ENCODE peak calls at places on chromosomes 3 and 15, in six cellular contexts. One of them, this sample, is unnamed.

GRCh38 chr3:188082040-188082439 is 71.9 kb upstream of the LPP start:
- DNase-seq in lower lobe of right lung: no peak
- DNase-seq in cerebellar cortex: no peak
- DNase-seq in stimulated activated CD8-positive, alpha-beta memory T cell treated with anti-CD3 and anti-CD28 coated beads, Interleukin-4, amount 100 ng/mL, for 48 hours: no peak
- DNase-seq in AG09309: no peak
- DNase-seq in AG08396: no peak
- DNase-seq in this sample: no peak

GRCh38 chr3:157067114-157067513 is 92.8 kb downstream of the CCNL1 start:
- DNase-seq in AG08396: no peak
- DNase-seq in stimulated activated CD8-positive, alpha-beta memory T cell treated with anti-CD3 and anti-CD28 coated beads, Interleukin-4, amount 100 ng/mL, for 48 hours: no peak
- DNase-seq in lower lobe of right lung: no peak
- DNase-seq in cerebellar cortex: no peak
- DNase-seq in AG09309: no peak
- DNase-seq in this sample: no peak

GRCh38 chr15:38427380-38427779 is 26.5 kb upstream of the FAM98B start:
- DNase-seq in AG08396: no peak
- DNase-seq in stimulated activated CD8-positive, alpha-beta memory T cell treated with anti-CD3 and anti-CD28 coated beads, Interleukin-4, amount 100 ng/mL, for 48 hours: no peak
- DNase-seq in lower lobe of right lung: no peak
- DNase-seq in AG09309: no peak
- DNase-seq in cerebellar cortex: no peak
- DNase-seq in this sample: no peak

GRCh38 chr3:30476373-30477082 is 129.9 kb upstream of the TGFBR2 start:
- DNase-seq in lower lobe of right lung: no peak
- DNase-seq in AG08396: no peak
- DNase-seq in stimulated activated CD8-positive, alpha-beta memory T cell treated with anti-CD3 and anti-CD28 coated beads, Interleukin-4, amount 100 ng/mL, for 48 hours: no peak
- DNase-seq in cerebellar cortex: no peak
- DNase-seq in AG09309: no peak
- DNase-seq in this sample: peak; percentile 2

GRCh38 chr15:60062826-60063225 is 58.7 kb downstream of the FOXB1 start:
- DNase-seq in lower lobe of right lung: no peak
- DNase-seq in cerebellar cortex: no peak
- DNase-seq in stimulated activated CD8-positive, alpha-beta memory T cell treated with anti-CD3 and anti-CD28 coated beads, Interleukin-4, amount 100 ng/mL, for 48 hours: no peak
- DNase-seq in AG09309: no peak
- DNase-seq in AG08396: no peak
- DNase-seq in this sample: no peak

GRCh38 chr3:138768126-138768525 is 66.6 kb downstream of the PIK3CB start:
- DNase-seq in cerebellar cortex: no peak
- DNase-seq in AG09309: no peak
- DNase-seq in AG08396: no peak
- DNase-seq in lower lobe of right lung: no peak
- DNase-seq in stimulated activated CD8-positive, alpha-beta memory T cell treated with anti-CD3 and anti-CD28 coated beads, Interleukin-4, amount 100 ng/mL, for 48 hours: no peak
- DNase-seq in this sample: no peak

GRCh38 chr3:155101398-155101797 is 21.3 kb downstream of the MME start:
- DNase-seq in AG08396: peak; percentile 14
- DNase-seq in lower lobe of right lung: no peak
- DNase-seq in cerebellar cortex: no peak
- DNase-seq in AG09309: peak; percentile 31
- DNase-seq in stimulated activated CD8-positive, alpha-beta memory T cell treated with anti-CD3 and anti-CD28 coated beads, Interleukin-4, amount 100 ng/mL, for 48 hours: no peak
- DNase-seq in this sample: no peak

GRCh38 chr3:13106308-13106970 is 33.2 kb upstream of the IQSEC1 start:
- DNase-seq in AG08396: no peak
- DNase-seq in lower lobe of right lung: peak; percentile 14
- DNase-seq in AG09309: peak; percentile 17
- DNase-seq in stimulated activated CD8-positive, alpha-beta memory T cell treated with anti-CD3 and anti-CD28 coated beads, Interleukin-4, amount 100 ng/mL, for 48 hours: no peak
- DNase-seq in cerebellar cortex: no peak
- DNase-seq in this sample: no peak

GRCh38 chr3:158532099-158532734 is 38.8 kb upstream of the MLF1 start:
- DNase-seq in AG08396: peak; percentile 20
- DNase-seq in cerebellar cortex: peak; percentile 45
- DNase-seq in stimulated activated CD8-positive, alpha-beta memory T cell treated with anti-CD3 and anti-CD28 coated beads, Interleukin-4, amount 100 ng/mL, for 48 hours: no peak
- DNase-seq in lower lobe of right lung: no peak
- DNase-seq in AG09309: no peak
- DNase-seq in this sample: peak; percentile 38

GRCh38 chr3:124701687-124702086 is 28.6 kb upstream of the UMPS start:
- DNase-seq in cerebellar cortex: no peak
- DNase-seq in AG08396: peak; percentile 54
- DNase-seq in lower lobe of right lung: no peak
- DNase-seq in stimulated activated CD8-positive, alpha-beta memory T cell treated with anti-CD3 and anti-CD28 coated beads, Interleukin-4, amount 100 ng/mL, for 48 hours: no peak
- DNase-seq in AG09309: peak; percentile 27
- DNase-seq in this sample: no peak

GRCh38 chr15:101521563-101521962 is 32.1 kb upstream of the PCSK6 start:
- DNase-seq in AG09309: no peak
- DNase-seq in lower lobe of right lung: no peak
- DNase-seq in cerebellar cortex: no peak
- DNase-seq in AG08396: no peak
- DNase-seq in stimulated activated CD8-positive, alpha-beta memory T cell treated with anti-CD3 and anti-CD28 coated beads, Interleukin-4, amount 100 ng/mL, for 48 hours: no peak
- DNase-seq in this sample: no peak

This sample was measured in NCI-H460.